ENCODE peak calls at places on chromosomes 13 and 19, in four cellular contexts. C, G, U and H are unnamed samples.

GRCh38 chr19:55545913-55546495 is 661 bp upstream of the SBK3 start:
- DNase-seq in C (no peak), U (no peak), G (no peak), H (no peak)

GRCh38 chr13:43874512-43875092 is 4.9 kb downstream of the CCDC122 start:
- DNase-seq in C (no peak), G (no peak), U (no peak), H (peak)

GRCh38 chr13:106916329-106916728 is 348.4 kb upstream of the ARGLU1 start:
- DNase-seq in U (no peak), G (no peak), C (peak), H (peak)

GRCh38 chr13:45269204-45269603 is 68.4 kb upstream of the KCTD4 start:
- DNase-seq in C (no peak), G (no peak), U (no peak), H (peak)

GRCh38 chr19:10102787-10103236 is 334 bp upstream of the ANGPTL6 start:
- DNase-seq in C (no peak), G (no peak), U (no peak), H (no peak)

GRCh38 chr19:49064029-49064629 is 489 bp downstream of the NTF4 start:
- DNase-seq in C (no peak), G (no peak), U (peak), H (no peak)

GRCh38 chr13:112697756-112698655 is 8.2 kb downstream of the ATP11A start:
- DNase-seq in C (peak), U (peak), G (no peak), H (no peak)

GRCh38 chr13:113794764-113795173 is 35.7 kb downstream of the TMEM255B start:
- DNase-seq in G (no peak), U (no peak), C (no peak), H (no peak)

GRCh38 chr13:39784347-39784746 is 128.9 kb downstream of the COG6 start:
- DNase-seq in C (no peak), U (no peak), G (no peak), H (peak)

GRCh38 chr13:93338906-93339305 is 112.3 kb downstream of the GPC6 start:
- DNase-seq in U (no peak), G (no peak), C (no peak), H (no peak)

GRCh38 chr13:44903596-44903995 is 85.7 kb downstream of the NUFIP1 start:
- DNase-seq in C (peak), U (no peak), G (no peak), H (peak)

GRCh38 chr19:54451331-54451871 is 2.4 kb downstream of the LENG8 start:
- DNase-seq in U (peak), G (no peak), C (no peak), H (no peak)

GRCh38 chr13:99415851-99416331 is 85.4 kb upstream of the TM9SF2 start:
- DNase-seq in U (no peak), G (no peak), C (no peak), H (no peak)

GRCh38 chr13:61777281-61777680 is 361.6 kb upstream of the PCDH20 start:
- DNase-seq in G (no peak), C (no peak), U (peak), H (peak)

GRCh38 chr19:32224371-32225244 is 120.8 kb upstream of the ZNF507 start:
- DNase-seq in U (peak), G (no peak), C (no peak), H (peak)

DNA sequence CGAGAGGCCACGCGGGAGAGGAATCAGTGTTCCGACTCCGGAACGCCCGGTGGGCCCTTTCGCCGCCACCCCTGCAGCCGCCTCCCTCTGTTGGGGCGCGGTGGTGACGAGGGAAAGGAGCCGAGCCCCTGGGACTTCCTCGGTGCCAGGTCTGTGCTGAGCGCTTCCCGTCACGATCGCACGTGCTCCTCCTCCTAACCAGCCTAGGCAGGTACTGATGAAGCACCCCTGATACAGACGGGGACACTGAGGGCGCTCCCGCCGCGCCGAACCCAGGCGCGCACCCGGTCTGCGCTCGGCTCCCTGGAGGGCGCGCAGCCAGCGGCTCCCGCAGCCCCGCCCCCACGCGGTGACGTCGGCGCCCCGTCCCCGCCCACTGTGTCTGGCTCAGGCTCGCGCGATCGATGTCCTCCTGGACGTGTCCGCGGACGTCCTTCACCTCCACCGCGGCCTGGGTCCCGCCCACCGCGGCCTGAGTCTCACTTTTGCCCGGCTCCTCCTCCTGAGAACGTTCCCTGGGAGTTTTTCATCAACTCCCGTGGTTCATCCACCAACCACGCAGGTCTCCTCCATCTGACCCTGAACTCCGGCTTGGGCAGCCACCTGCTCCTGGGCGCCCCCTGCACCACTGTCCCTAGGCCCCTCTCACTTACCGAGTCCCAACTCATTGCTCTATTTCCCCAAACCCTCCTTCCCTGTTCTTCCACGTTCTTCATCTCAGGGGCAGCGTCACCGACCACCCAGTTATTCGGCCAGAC is 2.6 kb upstream of the KLK15 start:
- DNase-seq in U (peak), G (no peak), C (no peak), H (peak)
- TF ChIP-seq CTCF in U (peak), G (no peak), C (no peak), H (no peak)

DNA sequence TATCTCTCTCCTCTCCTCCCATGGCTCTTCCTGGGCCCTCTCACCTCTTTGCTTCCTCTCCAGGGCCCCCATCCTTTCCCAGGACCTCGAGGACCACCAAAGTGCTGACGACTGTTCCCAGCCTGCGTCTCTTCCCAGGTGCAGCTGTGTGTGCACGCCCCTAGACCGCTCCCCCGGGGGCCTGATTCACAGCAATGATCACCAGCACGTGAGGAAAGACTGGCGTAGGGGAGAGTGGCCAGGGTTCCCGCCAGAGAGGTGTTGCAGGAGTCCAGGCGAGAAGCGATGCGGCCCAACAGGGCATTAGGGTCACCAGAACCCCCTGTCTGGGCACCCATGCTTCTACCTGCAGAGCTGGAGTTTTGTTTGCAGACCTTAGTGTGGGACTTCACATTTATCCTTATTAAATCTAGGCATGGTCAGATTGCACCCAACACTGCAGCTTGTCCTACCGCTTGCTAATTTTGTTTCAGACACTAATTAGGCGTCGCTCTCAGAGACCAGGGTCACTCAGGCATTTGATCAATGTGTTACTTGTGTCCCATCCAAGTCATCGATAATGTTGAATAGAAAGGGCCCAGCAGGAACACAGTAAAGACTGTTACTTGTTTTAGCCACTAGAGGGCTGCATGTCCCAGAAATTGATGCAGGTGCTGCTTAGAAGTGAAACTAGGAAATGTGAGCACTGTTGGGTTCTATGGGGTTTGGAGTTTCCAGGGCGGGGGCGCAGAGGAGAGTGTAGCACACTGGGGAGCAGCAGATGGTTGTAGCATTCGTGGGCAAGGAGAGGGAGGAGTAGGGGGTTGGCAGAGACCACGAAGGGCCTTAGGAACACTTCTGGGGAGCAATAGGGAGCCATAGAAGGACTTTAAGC is 53.2 kb downstream of the CDADC1 start:
- DNase-seq in G (peak), C (no peak), U (peak), H (peak)
- H3K4me3 ChIP-seq in G (peak), C (no peak), U (no peak), H (peak)

DNA sequence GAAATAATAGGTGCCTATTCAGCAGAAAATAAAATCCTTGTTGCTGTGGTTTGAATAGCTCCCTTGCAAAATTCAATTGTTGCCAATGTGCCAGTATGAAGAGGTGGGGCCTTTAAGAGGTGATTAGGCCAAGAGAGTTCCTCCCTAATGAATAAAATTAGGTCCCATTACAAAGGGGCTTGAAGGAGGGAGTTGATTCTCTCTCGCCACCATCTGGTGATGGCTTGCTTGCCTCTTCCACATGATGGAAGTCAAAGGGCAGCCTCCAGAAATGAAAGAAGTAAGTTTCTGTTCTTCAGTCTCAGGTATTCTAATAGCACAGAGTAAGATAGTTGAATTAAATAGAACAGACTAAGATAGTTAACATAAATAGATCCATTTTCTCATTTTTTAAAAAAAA is 3.0 kb upstream of the EEF1AKMT1 start:
- DNase-seq in U (peak), G (no peak), C (no peak), H (no peak)
- TF ChIP-seq CTCF in U (peak), G (no peak), C (no peak), H (no peak)

GRCh38 chr13:74574964-74575728 is 440.9 kb upstream of the KLF12 start:
- DNase-seq in U (peak), G (no peak), C (no peak), H (no peak)
- H3K4me3 ChIP-seq in U (peak), G (peak), C (peak), H (peak)